ENCODE peak calls at places on chromosomes 7 and 10, in ten cellular contexts. L, C, D, R, A, F, G, Y, E and Z are unnamed samples.

GRCh38 chr7:25752169-25752568 is 399.8 kb upstream of the NFE2L3 start:
- DNase-seq in R (no peak), C (no peak), A (no peak), G (no peak), F (no peak), L (no peak), E (no peak), D (no peak), Y (no peak), Z (no peak)

GRCh38 chr7:103524042-103524907 is 78.3 kb upstream of the SLC26A5 start:
- DNase-seq in C (peak), F (peak), D (peak), L (peak), Y (peak), A (peak), R (peak), E (peak), G (no peak), Z (peak)

GRCh38 chr7:98771519-98772241 is 98.1 kb downstream of the TMEM130 start:
- DNase-seq in Y (peak), E (no peak), F (peak), C (peak), L (no peak), D (peak), G (no peak), R (peak), A (peak), Z (peak)

GRCh38 chr10:33293081-33293480 is 41.4 kb downstream of the NRP1 start:
- DNase-seq in Y (no peak), F (no peak), A (no peak), C (no peak), L (no peak), E (no peak), D (no peak), G (no peak), R (no peak), Z (no peak)

GRCh38 chr7:13989138-13989943 is at the start of gene ETV1:
- DNase-seq in F (peak), A (peak), R (peak), C (peak), G (peak), E (peak), L (peak), D (peak), Y (peak), Z (no peak)

GRCh38 chr7:10022957-10023356 is 950.7 kb upstream of the PHF14 start:
- DNase-seq in C (no peak), A (peak), D (peak), G (no peak), F (no peak), E (peak), L (peak), Y (peak), R (peak), Z (no peak)

GRCh38 chr7:17369686-17370426 is 71.4 kb downstream of the AHR start:
- DNase-seq in G (no peak), C (peak), A (no peak), E (no peak), Y (peak), D (no peak), R (peak), F (peak), L (peak), Z (peak)

GRCh38 chr10:110637558-110638053 is 6.5 kb upstream of the RBM20 start:
- DNase-seq in R (peak), D (no peak), F (no peak), G (no peak), C (peak), E (no peak), A (peak), L (no peak), Y (no peak), Z (no peak)

GRCh38 chr7:102132209-102132752 is 154.4 kb upstream of the SH2B2 start:
- DNase-seq in L (no peak), E (no peak), Y (no peak), R (no peak), G (no peak), F (peak), A (no peak), D (no peak), C (no peak), Z (no peak)

GRCh38 chr7:81833401-81833800 is 63.6 kb upstream of the HGF start:
- DNase-seq in D (no peak), Y (peak), L (no peak), C (peak), A (no peak), F (no peak), R (peak), G (no peak), E (no peak), Z (no peak)

GRCh38 chr10:69577268-69578232 is 4.3 kb upstream of the NEUROG3 start:
- DNase-seq in R (peak), Y (no peak), L (no peak), C (no peak), F (no peak), A (peak), E (peak), G (no peak), D (no peak), Z (no peak)

GRCh38 chr7:98265841-98266271 is 13.8 kb upstream of the TECPR1 start:
- DNase-seq in A (no peak), G (no peak), L (no peak), E (peak), Y (peak), C (peak), F (no peak), D (no peak), R (peak), Z (no peak)

GRCh38 chr7:21253740-21254687 is 173.9 kb upstream of the SP4 start:
- DNase-seq in D (peak), L (peak), A (peak), F (peak), E (peak), R (peak), C (peak), G (peak), Y (peak), Z (peak)

GRCh38 chr7:128167316-128167691 is 73.8 kb upstream of the LEP start:
- DNase-seq in F (no peak), A (peak), Y (peak), E (no peak), D (no peak), C (peak), R (peak), G (no peak), L (peak), Z (no peak)

GRCh38 chr7:23020742-23021401 is 6.9 kb upstream of the HYCC1 start:
- DNase-seq in Y (peak), G (no peak), D (no peak), F (no peak), C (peak), A (no peak), R (peak), E (peak), L (peak), Z (no peak)

GRCh38 chr7:85156661-85157213 is 30.1 kb downstream of the SEMA3D start:
- DNase-seq in G (no peak), F (no peak), L (no peak), C (no peak), Y (no peak), D (no peak), A (no peak), R (peak), E (no peak), Z (no peak)

GRCh38 chr10:60182691-60183090 is 207.0 kb downstream of the ANK3 start:
- DNase-seq in F (no peak), Y (peak), G (no peak), L (peak), A (no peak), C (peak), E (peak), R (no peak), D (no peak), Z (no peak)

GRCh38 chr10:117175215-117175900 is 21.9 kb upstream of the KCNK18 start:
- DNase-seq in C (no peak), L (no peak), Y (no peak), A (no peak), G (no peak), F (no peak), D (no peak), R (peak), E (no peak), Z (no peak)

GRCh38 chr7:128937647-128938523 is at the start of gene IRF5:
- DNase-seq in R (no peak), C (no peak), G (no peak), D (no peak), L (peak), E (no peak), Y (peak), A (peak), F (no peak), Z (peak)

GRCh38 chr10:31129261-31129660 is 97.6 kb upstream of the ZNF438 start:
- DNase-seq in E (peak), C (peak), Y (peak), L (peak), G (no peak), F (no peak), A (peak), D (no peak), R (peak), Z (no peak)

GRCh38 chr7:154480817-154481216 is 428.6 kb downstream of the DPP6 start:
- DNase-seq in C (no peak), G (no peak), F (no peak), D (no peak), E (no peak), Y (no peak), R (no peak), A (no peak), L (no peak), Z (no peak)

GRCh38 chr10:77494789-77495541 is 142.6 kb downstream of the KCNMA1 start:
- DNase-seq in C (no peak), L (no peak), F (no peak), Y (no peak), R (no peak), G (no peak), D (no peak), A (no peak), E (no peak), Z (peak)

GRCh38 chr7:115676080-115676479 is 354.5 kb downstream of the TFEC start:
- DNase-seq in R (peak), D (peak), E (peak), G (no peak), F (no peak), C (peak), Y (peak), L (peak), A (peak), Z (no peak)

GRCh38 chr7:137981175-137981574 is 20.7 kb downstream of the CREB3L2 start:
- DNase-seq in R (no peak), F (no peak), L (peak), C (no peak), A (no peak), G (no peak), D (no peak), Y (peak), E (no peak), Z (no peak)
- H3K9ac ChIP-seq in R (peak), F (no peak), L (peak), C (peak), A (no peak), G (no peak), D (no peak), Y (peak), E (peak), Z (no peak)

DNA sequence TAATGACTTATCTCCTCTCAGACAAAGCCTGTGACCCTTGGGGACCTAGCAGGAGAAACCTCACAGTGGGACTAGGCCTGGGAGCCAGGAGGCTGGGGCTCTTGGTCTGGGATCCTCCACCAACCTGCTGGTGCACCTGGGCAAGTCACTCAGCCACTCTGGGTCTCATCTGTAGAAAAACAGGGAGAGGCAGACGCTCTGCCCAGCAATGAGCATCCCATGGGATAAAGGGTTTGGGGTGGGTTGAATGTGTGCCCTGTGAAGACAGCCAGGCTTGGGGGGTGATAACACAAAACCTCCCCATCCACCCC is 81.6 kb downstream of the ZMIZ1 start:
- DNase-seq in Y (no peak), E (no peak), D (no peak), F (no peak), A (no peak), G (no peak), C (no peak), R (no peak), L (no peak), Z (no peak)
- H2AFZ ChIP-seq in Y (no peak), E (no peak), D (no peak), F (no peak), A (no peak), G (no peak), C (peak), R (no peak), L (peak), Z (no peak)

GRCh38 chr10:44958897-44959242 is 732 bp upstream of the RASSF4 start:
- DNase-seq in R (no peak), G (no peak), E (no peak), Y (no peak), L (no peak), C (no peak), F (no peak), A (no peak), D (no peak), Z (no peak)
- H3K9ac ChIP-seq in R (peak), G (peak), E (peak), Y (peak), L (peak), C (peak), F (peak), A (peak), D (peak), Z (peak)

DNA sequence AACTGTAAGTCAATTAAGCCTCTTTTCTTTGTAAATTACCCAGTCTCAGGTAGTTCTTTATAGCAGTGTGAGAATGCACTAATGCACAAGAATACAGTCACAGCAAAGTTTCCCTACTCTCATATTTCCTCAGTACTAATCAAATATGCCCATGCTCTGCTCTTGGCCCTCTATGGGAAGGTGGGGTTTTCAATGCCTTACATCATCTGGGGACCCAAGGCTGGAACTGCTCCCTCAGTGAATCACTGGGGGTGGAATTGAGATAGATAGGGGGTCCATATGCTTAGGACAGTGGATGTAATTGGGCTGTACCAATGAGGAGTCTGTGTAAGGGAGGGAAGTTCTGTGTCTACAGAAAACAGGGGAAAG is 16.9 kb upstream of the AKR1C1 start:
- DNase-seq in R (no peak), F (no peak), Y (no peak), G (no peak), L (no peak), E (no peak), C (peak), D (no peak), A (no peak), Z (no peak)
- H2AFZ ChIP-seq in R (no peak), F (no peak), Y (no peak), G (no peak), L (no peak), E (no peak), C (no peak), D (no peak), A (no peak), Z (no peak)